ENCODE peak calls at places on chromosome 14, in five cellular contexts. One of them, this sample, is unnamed.

GRCh38 chr14:74424606-74425005 is 1.4 kb downstream of the SYNDIG1L start:
- DNase-seq in HFFc6: no peak
- DNase-seq in WTC11: no peak
- DNase-seq in HL-60: no peak
- DNase-seq in mesothelial cell of epicardium: no peak
- DNase-seq in this sample: no peak

GRCh38 chr14:33210304-33210703 is 271.6 kb downstream of the NPAS3 start:
- DNase-seq in HFFc6: no peak
- DNase-seq in HL-60: no peak
- DNase-seq in WTC11: peak; percentile 27
- DNase-seq in mesothelial cell of epicardium: peak; percentile 26
- DNase-seq in this sample: no peak

GRCh38 chr14:69535230-69535848 is 39.3 kb downstream of the CCDC177 start:
- DNase-seq in HL-60: no peak
- DNase-seq in mesothelial cell of epicardium: no peak
- DNase-seq in HFFc6: peak; percentile 36
- DNase-seq in WTC11: peak; percentile 75
- DNase-seq in this sample: no peak

GRCh38 chr14:69877492-69877891 is 1.7 kb upstream of the SMOC1 start:
- DNase-seq in HL-60: no peak
- DNase-seq in WTC11: no peak
- DNase-seq in HFFc6: no peak
- DNase-seq in mesothelial cell of epicardium: no peak
- DNase-seq in this sample: no peak

GRCh38 chr14:69715725-69716482 is 51.0 kb upstream of the SRSF5 start:
- DNase-seq in WTC11: no peak
- DNase-seq in HL-60: peak; percentile 57
- DNase-seq in HFFc6: peak; percentile 27
- DNase-seq in mesothelial cell of epicardium: peak; percentile 56
- DNase-seq in this sample: peak; percentile 45

GRCh38 chr14:71532349-71532748 is 399.9 kb upstream of the RGS6 start:
- DNase-seq in HFFc6: peak; percentile 41
- DNase-seq in WTC11: no peak
- DNase-seq in mesothelial cell of epicardium: no peak
- DNase-seq in HL-60: no peak
- DNase-seq in this sample: peak; percentile 36

GRCh38 chr14:74953686-74954085 is 1.7 kb downstream of the PGF start:
- DNase-seq in mesothelial cell of epicardium: no peak
- DNase-seq in HL-60: no peak
- DNase-seq in HFFc6: no peak
- DNase-seq in WTC11: no peak
- DNase-seq in this sample: no peak

GRCh38 chr14:36580856-36581831 is 1.3 kb downstream of the NKX2-8 start:
- DNase-seq in mesothelial cell of epicardium: no peak
- DNase-seq in WTC11: peak; percentile 61
- DNase-seq in HL-60: no peak
- DNase-seq in HFFc6: no peak
- DNase-seq in this sample: no peak

GRCh38 chr14:68124885-68125731 is 305.5 kb downstream of the RAD51B start:
- DNase-seq in WTC11: no peak
- DNase-seq in mesothelial cell of epicardium: no peak
- DNase-seq in HL-60: no peak
- DNase-seq in HFFc6: peak; percentile 74
- DNase-seq in this sample: no peak

GRCh38 chr14:25411933-25412757 is 362.2 kb upstream of the STXBP6 start:
- DNase-seq in HFFc6: no peak
- DNase-seq in mesothelial cell of epicardium: no peak
- DNase-seq in HL-60: no peak
- DNase-seq in WTC11: peak; percentile 50
- DNase-seq in this sample: no peak

GRCh38 chr14:24368562-24369252 is 723 bp downstream of the NFATC4 start:
- DNase-seq in HFFc6: peak; percentile 64
- DNase-seq in WTC11: peak; percentile 82
- DNase-seq in HL-60: no peak
- DNase-seq in mesothelial cell of epicardium: peak; percentile 60
- DNase-seq in this sample: peak; percentile 26

GRCh38 chr14:97350894-97351713 is 553.9 kb downstream of the VRK1 start:
- DNase-seq in WTC11: no peak
- DNase-seq in HL-60: no peak
- DNase-seq in HFFc6: no peak
- DNase-seq in mesothelial cell of epicardium: no peak
- DNase-seq in this sample: no peak

GRCh38 chr14:31162910-31163649 is 44.5 kb downstream of the HECTD1 start:
- DNase-seq in HFFc6: no peak
- DNase-seq in HL-60: no peak
- DNase-seq in mesothelial cell of epicardium: no peak
- DNase-seq in WTC11: no peak
- DNase-seq in this sample: no peak

GRCh38 chr14:31154956-31155355 is 52.6 kb downstream of the HECTD1 start:
- DNase-seq in WTC11: no peak
- DNase-seq in HL-60: no peak
- DNase-seq in HFFc6: no peak
- DNase-seq in mesothelial cell of epicardium: no peak
- DNase-seq in this sample: no peak

GRCh38 chr14:31161274-31161673 is 46.3 kb downstream of the HECTD1 start:
- DNase-seq in mesothelial cell of epicardium: no peak
- DNase-seq in WTC11: no peak
- DNase-seq in HL-60: no peak
- DNase-seq in HFFc6: no peak
- DNase-seq in this sample: no peak

GRCh38 chr14:31164115-31164514 is 43.5 kb downstream of the HECTD1 start:
- DNase-seq in HL-60: no peak
- DNase-seq in WTC11: no peak
- DNase-seq in mesothelial cell of epicardium: no peak
- DNase-seq in HFFc6: no peak
- DNase-seq in this sample: no peak

DNA sequence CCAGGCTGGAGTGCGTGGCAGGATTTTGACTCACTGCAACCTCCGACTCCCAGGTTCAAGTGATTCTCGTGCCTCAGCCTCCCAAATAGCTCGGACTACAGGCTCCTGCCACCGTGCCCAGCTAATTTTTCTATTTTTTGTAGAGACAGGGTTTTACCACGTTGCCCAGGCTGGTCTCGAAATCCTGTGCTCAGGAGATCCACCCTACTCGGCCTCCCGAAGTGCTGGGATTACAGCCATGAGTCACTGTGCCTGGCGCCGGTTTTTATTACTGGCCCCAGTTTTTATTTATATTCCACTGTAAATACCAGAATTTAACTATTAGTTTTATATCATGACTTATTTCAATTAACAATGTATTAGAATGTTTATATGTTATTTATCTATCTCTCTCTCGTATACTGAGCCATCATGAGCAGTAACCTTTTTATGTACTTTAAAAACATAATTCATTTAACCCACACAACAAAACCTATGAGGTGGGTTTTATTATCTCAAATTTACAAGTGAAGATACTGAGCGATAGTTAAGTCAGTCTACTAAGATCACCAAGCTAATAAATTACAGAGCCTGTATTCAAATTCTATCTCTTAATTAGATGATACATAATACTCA is 47.8 kb downstream of the HECTD1 start:
- DNase-seq in HFFc6: peak; percentile 73
- DNase-seq in HL-60: no peak
- DNase-seq in mesothelial cell of epicardium: no peak
- DNase-seq in WTC11: no peak
- DNase-seq in this sample: no peak
- TF ChIP-seq CTCF in HFFc6: no peak
- TF ChIP-seq CTCF in HL-60: no peak
- TF ChIP-seq CTCF in mesothelial cell of epicardium: no peak
- TF ChIP-seq CTCF in WTC11: no peak
- TF ChIP-seq CTCF in this sample: no peak

GRCh38 chr14:39433452-39433813 is 1.2 kb upstream of the FBXO33 start:
- DNase-seq in WTC11: no peak
- DNase-seq in HL-60: no peak
- DNase-seq in HFFc6: no peak
- DNase-seq in mesothelial cell of epicardium: no peak
- DNase-seq in this sample: no peak

GRCh38 chr14:39432179-39432618 is at the start of gene FBXO33:
- DNase-seq in HFFc6: peak; percentile 96
- DNase-seq in WTC11: peak; percentile 96
- DNase-seq in HL-60: peak; percentile 89
- DNase-seq in mesothelial cell of epicardium: peak; percentile 93
- DNase-seq in this sample: peak; percentile 74

GRCh38 chr14:39434401-39434800 is 2.2 kb upstream of the FBXO33 start:
- DNase-seq in HL-60: no peak
- DNase-seq in mesothelial cell of epicardium: no peak
- DNase-seq in HFFc6: no peak
- DNase-seq in WTC11: no peak
- DNase-seq in this sample: no peak

GRCh38 chr14:39431416-39432178 is 636 bp downstream of the FBXO33 start:
- DNase-seq in WTC11: peak; percentile 58
- DNase-seq in HL-60: no peak
- DNase-seq in HFFc6: peak; percentile 37
- DNase-seq in mesothelial cell of epicardium: no peak
- DNase-seq in this sample: no peak

GRCh38 chr14:39432619-39433451 is 602 bp upstream of the FBXO33 start:
- DNase-seq in HFFc6: peak; percentile 70
- DNase-seq in WTC11: peak; percentile 88
- DNase-seq in mesothelial cell of epicardium: peak; percentile 59
- DNase-seq in HL-60: peak; percentile 51
- DNase-seq in this sample: no peak
- TF ChIP-seq CTCF in HFFc6: peak; percentile 47
- TF ChIP-seq CTCF in WTC11: no peak
- TF ChIP-seq CTCF in mesothelial cell of epicardium: no peak
- TF ChIP-seq CTCF in HL-60: no peak
- TF ChIP-seq CTCF in this sample: no peak

DNA sequence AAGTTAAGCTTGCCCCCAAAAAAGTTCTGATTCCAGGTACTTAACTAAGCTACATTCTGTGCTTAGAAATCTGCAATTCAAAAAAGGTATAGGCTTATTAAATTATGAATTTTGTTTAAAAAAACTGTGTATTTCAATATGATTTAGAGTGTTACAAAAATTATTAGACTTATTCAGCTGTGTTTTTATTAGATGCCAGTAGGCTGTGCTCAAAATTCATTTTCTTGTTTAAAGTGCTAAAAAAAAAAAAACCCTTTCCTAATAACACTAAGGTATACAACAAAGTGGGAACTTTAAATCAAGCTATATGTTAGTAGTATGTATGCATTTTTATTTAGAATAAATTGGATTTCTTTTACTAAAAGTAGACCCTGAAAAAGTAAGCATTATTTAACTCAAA is 25.0 kb downstream of the LRRC9 start:
- DNase-seq in HFFc6: no peak
- DNase-seq in HL-60: no peak
- DNase-seq in WTC11: no peak
- DNase-seq in mesothelial cell of epicardium: no peak
- DNase-seq in this sample: no peak
- TF ChIP-seq CTCF in HFFc6: no peak
- TF ChIP-seq CTCF in HL-60: no peak
- TF ChIP-seq CTCF in WTC11: no peak
- TF ChIP-seq CTCF in mesothelial cell of epicardium: no peak
- TF ChIP-seq CTCF in this sample: no peak

GRCh38 chr14:100278702-100279101 is 27.5 kb downstream of the SLC25A29 start:
- DNase-seq in WTC11: no peak
- DNase-seq in mesothelial cell of epicardium: no peak
- DNase-seq in HL-60: no peak
- DNase-seq in HFFc6: peak; percentile 63
- DNase-seq in this sample: no peak
- TF ChIP-seq CTCF in WTC11: no peak
- TF ChIP-seq CTCF in mesothelial cell of epicardium: no peak
- TF ChIP-seq CTCF in HL-60: peak; percentile 7
- TF ChIP-seq CTCF in HFFc6: peak; percentile 49
- TF ChIP-seq CTCF in this sample: peak; percentile 23

DNA sequence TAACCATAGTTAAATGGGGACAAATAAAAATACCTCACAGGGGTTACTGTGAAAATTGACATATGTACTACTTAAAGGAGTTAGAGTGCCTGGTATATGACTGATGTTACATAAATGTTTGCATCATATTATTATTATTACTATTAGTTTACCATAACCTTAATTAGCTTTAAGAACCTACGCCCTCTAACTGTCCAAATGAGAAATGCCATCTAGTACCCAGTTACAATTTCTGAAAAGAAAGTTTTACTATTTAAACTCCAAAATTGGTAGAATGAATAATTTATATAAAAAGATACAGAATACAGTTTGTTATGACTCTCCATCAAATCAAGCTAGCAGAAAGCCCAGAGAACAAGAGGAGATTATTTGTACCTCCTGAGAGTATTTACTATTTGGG is 42.3 kb downstream of the EML5 start:
- DNase-seq in WTC11: no peak
- DNase-seq in mesothelial cell of epicardium: no peak
- DNase-seq in HFFc6: no peak
- DNase-seq in HL-60: no peak
- DNase-seq in this sample: no peak
- TF ChIP-seq CTCF in WTC11: no peak
- TF ChIP-seq CTCF in mesothelial cell of epicardium: no peak
- TF ChIP-seq CTCF in HFFc6: no peak
- TF ChIP-seq CTCF in HL-60: no peak
- TF ChIP-seq CTCF in this sample: no peak

DNA sequence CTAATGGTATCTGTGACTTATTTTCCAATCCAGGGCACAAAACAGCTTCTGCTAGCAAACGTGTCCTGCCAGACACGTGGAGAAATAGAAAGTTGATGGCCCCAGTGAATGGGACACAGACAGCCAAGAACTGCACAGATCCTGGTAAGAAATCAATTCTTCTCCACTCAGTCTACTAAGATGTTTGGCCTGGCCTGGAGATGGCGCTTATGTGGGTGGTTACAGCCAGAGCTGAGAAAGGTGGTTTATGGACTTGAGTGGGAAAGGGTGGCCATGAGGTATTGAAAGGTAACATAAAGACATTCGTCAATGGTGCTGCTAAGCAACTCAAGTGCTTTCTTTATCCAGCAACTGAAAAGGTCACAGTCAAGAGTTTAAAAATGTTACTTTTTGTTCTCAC is 2.9 kb downstream of the SLC24A4 start:
- DNase-seq in mesothelial cell of epicardium: no peak
- DNase-seq in HFFc6: no peak
- DNase-seq in WTC11: no peak
- DNase-seq in HL-60: no peak
- DNase-seq in this sample: no peak
- TF ChIP-seq CTCF in mesothelial cell of epicardium: no peak
- TF ChIP-seq CTCF in HFFc6: peak; percentile 17
- TF ChIP-seq CTCF in WTC11: no peak
- TF ChIP-seq CTCF in HL-60: no peak
- TF ChIP-seq CTCF in this sample: no peak

GRCh38 chr14:22218729-22219128 is 370.3 kb downstream of the DAD1 start:
- DNase-seq in WTC11: no peak
- DNase-seq in HL-60: no peak
- DNase-seq in mesothelial cell of epicardium: no peak
- DNase-seq in HFFc6: no peak
- DNase-seq in this sample: no peak

GRCh38 chr14:22225526-22226133 is 363.4 kb downstream of the DAD1 start:
- DNase-seq in WTC11: no peak
- DNase-seq in mesothelial cell of epicardium: no peak
- DNase-seq in HL-60: no peak
- DNase-seq in HFFc6: peak; percentile 35
- DNase-seq in this sample: peak; percentile 28

GRCh38 chr14:22220427-22220826 is 368.6 kb downstream of the DAD1 start:
- DNase-seq in WTC11: no peak
- DNase-seq in HL-60: no peak
- DNase-seq in mesothelial cell of epicardium: no peak
- DNase-seq in HFFc6: peak; percentile 37
- DNase-seq in this sample: no peak

GRCh38 chr14:22226381-22226780 is 362.6 kb downstream of the DAD1 start:
- DNase-seq in WTC11: no peak
- DNase-seq in HL-60: peak; percentile 61
- DNase-seq in HFFc6: peak; percentile 18
- DNase-seq in mesothelial cell of epicardium: no peak
- DNase-seq in this sample: no peak

GRCh38 chr14:22221508-22221907 is 367.5 kb downstream of the DAD1 start:
- DNase-seq in mesothelial cell of epicardium: no peak
- DNase-seq in HL-60: no peak
- DNase-seq in WTC11: no peak
- DNase-seq in HFFc6: peak; percentile 7
- DNase-seq in this sample: no peak
- TF ChIP-seq CTCF in mesothelial cell of epicardium: no peak
- TF ChIP-seq CTCF in HL-60: peak; percentile 41
- TF ChIP-seq CTCF in WTC11: no peak
- TF ChIP-seq CTCF in HFFc6: peak; percentile 72
- TF ChIP-seq CTCF in this sample: peak; percentile 22